ENCODE peak calls at places on chromosome 14, in nine cellular contexts. K is kidney epithelial cell, J is OCI-LY7, L is spleen, C is neural progenitor cell, W is endothelial cell of umbilical vein, P is ovary, R is esophagus squamous epithelium, E is adrenal gland. I is an unnamed sample.

GRCh38 chr14:94675036-94675435 is 62.8 kb downstream of the SERPINA3 start:
- DNase-seq in L (no peak), R (no peak), P (no peak), K (no peak), J (no peak), E (no peak), W (no peak), C (no peak), I (no peak)

GRCh38 chr14:26687438-26687837 is 89.6 kb upstream of the NOVA1 start:
- DNase-seq in W (no peak), E (no peak), C (no peak), P (no peak), J (no peak), K (no peak), L (no peak), R (no peak), I (no peak)

GRCh38 chr14:65156568-65157366 is 54.5 kb upstream of the MAX start:
- DNase-seq in E (peak; percentile 62), R (no peak), P (peak; percentile 45), L (peak; percentile 84), W (no peak), J (peak; percentile 68), C (no peak), K (no peak), I (no peak)

GRCh38 chr14:57182760-57183503 is 85.8 kb downstream of the EXOC5 start:
- DNase-seq in C (peak; percentile 74), J (peak; percentile 10), L (no peak), K (no peak), P (peak; percentile 36), R (no peak), W (no peak), E (no peak), I (no peak)

GRCh38 chr14:83217492-83217891 is 1683.8 kb upstream of the SEL1L start:
- DNase-seq in C (peak; percentile 13), R (no peak), P (no peak), K (peak; percentile 9), E (peak; percentile 15), W (no peak), L (no peak), J (no peak), I (no peak)

GRCh38 chr14:56195727-56196126 is 77.5 kb downstream of the PELI2 start:
- DNase-seq in P (no peak), E (no peak), C (no peak), K (peak; percentile 34), J (peak; percentile 95), W (peak; percentile 31), L (peak; percentile 85), R (no peak), I (no peak)

GRCh38 chr14:66601932-66602578 is 94.1 kb downstream of the GPHN start:
- DNase-seq in K (no peak), J (no peak), L (no peak), E (no peak), R (no peak), P (no peak), C (no peak), W (no peak), I (no peak)

GRCh38 chr14:105064001-105064400 is 1.2 kb downstream of the GPR132 start:
- DNase-seq in L (no peak), R (no peak), E (no peak), J (no peak), C (no peak), K (no peak), W (no peak), P (no peak), I (no peak)

GRCh38 chr14:64610049-64610746 is 60.4 kb downstream of the PPP1R36 start:
- DNase-seq in K (no peak), J (no peak), P (no peak), L (no peak), E (no peak), R (no peak), C (no peak), W (no peak), I (no peak)

GRCh38 chr14:93532550-93532949 is 101.8 kb downstream of the UNC79 start:
- DNase-seq in J (no peak), C (no peak), K (no peak), W (no peak), P (no peak), R (no peak), E (no peak), L (no peak), I (no peak)

GRCh38 chr14:61145258-61145902 is 135.8 kb downstream of the TMEM30B start:
- DNase-seq in E (no peak), K (no peak), C (no peak), P (no peak), L (no peak), R (no peak), W (no peak), J (no peak), I (no peak)

GRCh38 chr14:32254952-32255679 is 52.0 kb upstream of the RNU6-8 start:
- DNase-seq in K (peak; percentile 26), W (peak; percentile 59), J (peak; percentile 65), E (peak; percentile 75), L (no peak), C (peak; percentile 87), R (no peak), P (peak; percentile 80), I (no peak)

GRCh38 chr14:92690171-92691011 is 58.0 kb downstream of the LGMN start:
- DNase-seq in E (no peak), L (peak; percentile 73), P (no peak), K (no peak), W (peak; percentile 59), J (peak; percentile 28), C (no peak), R (no peak), I (no peak)

GRCh38 chr14:105332352-105332874 is 17.9 kb downstream of the PACS2 start:
- DNase-seq in R (no peak), J (no peak), W (no peak), K (no peak), E (no peak), C (no peak), P (no peak), L (peak; percentile 67), I (no peak)

GRCh38 chr14:104872469-104873341 is 7.6 kb downstream of the CEP170B start:
- DNase-seq in K (no peak), J (no peak), E (peak; percentile 85), L (peak; percentile 73), C (peak; percentile 69), R (no peak), W (no peak), P (no peak), I (no peak)

GRCh38 chr14:55077691-55078151 is 26.3 kb downstream of the MAPK1IP1L start:
- DNase-seq in W (no peak), C (peak; percentile 48), J (no peak), K (no peak), R (no peak), L (no peak), E (no peak), P (no peak), I (no peak)

DNA sequence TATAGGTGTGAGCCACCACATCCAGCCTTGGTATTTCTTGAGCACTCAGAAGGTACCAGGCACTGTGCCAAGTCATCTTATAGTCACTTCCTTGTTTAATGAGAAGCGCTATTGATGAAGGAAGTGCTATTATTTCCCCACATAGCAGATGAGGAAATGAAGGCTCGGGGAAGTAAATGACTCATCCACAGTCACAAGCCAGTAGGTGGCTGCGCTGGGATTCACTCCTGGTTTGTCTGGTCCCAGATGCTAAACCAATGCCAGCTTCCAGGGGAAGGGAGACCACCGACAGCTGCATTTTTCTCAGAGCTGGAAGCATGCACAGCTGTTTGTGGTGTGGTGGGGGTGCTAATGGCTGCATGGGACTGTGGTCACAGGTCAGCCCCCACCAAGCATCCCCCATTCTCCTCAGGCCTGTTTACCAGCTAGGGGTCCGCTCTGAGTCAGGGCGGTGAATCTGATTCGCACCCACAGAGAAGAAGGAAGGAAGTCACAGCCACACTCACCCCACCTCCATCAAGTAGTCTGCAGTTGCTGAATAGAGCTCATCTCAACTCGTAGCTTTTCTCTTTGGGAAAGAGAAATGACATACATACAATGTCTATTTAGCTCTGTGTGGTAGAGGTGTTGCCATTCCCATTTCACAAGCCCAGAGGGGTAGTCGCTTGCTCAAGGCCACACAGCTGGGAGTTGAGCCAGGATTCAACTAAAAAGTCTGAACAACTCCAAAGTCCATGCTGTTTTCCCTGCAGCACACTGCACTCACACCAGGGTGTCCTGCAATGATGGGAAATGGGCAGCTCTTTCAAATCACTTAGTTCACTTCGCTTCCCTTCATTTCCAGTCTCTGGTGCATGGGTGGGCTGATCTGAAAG is 6.3 kb upstream of the LTBP2 start:
- DNase-seq in K (peak; percentile 61), P (no peak), C (no peak), J (peak; percentile 53), E (peak; percentile 60), L (peak; percentile 87), R (peak; percentile 49), W (peak; percentile 83), I (peak; percentile 71)
- H3K4me3 ChIP-seq in K (no peak overlapping the region), P (no peak overlapping the region), C (no peak overlapping the region), J (no peak overlapping the region), E (no peak overlapping the region), L (no peak overlapping the region), R (no peak overlapping the region), W (no peak overlapping the region), I (peak overlapping the region; percentile 31)

GRCh38 chr14:103488071-103488470 is 34.6 kb downstream of the CKB start:
- DNase-seq in C (no peak), J (no peak), K (no peak), P (no peak), R (no peak), W (no peak), L (no peak), E (no peak), I (no peak)
- H3K36me3 ChIP-seq in C (peaks cover 7% of the 10 kb centered on the region), J (peaks cover 62% of the 10 kb centered on the region), K (peaks cover 3% of the 10 kb centered on the region), P (no peaks in the 10 kb centered on the region), R (peaks cover 8% of the 10 kb centered on the region), W (peaks cover 18% of the 10 kb centered on the region), L (peaks cover 96% of the 10 kb centered on the region), E (no peaks in the 10 kb centered on the region), I (peaks cover 39% of the 10 kb centered on the region)

DNA sequence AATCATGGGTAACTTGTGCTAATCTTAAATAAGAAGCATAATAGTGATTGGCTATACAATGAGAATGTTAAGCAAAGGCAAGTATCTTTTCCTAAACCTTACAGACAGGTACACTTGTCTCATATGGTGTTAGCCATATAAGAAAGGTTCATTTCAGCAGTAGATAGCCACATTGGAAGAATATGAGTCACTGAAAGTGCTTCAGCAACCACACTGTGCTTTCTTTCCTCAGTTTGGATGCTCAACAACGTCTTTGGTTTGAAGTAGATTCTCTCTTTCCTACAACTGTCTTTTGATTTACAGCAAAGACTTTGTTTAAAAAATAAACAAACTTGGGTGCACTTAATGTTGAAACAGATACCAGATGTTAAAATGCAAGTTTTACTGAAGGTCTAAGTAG is 8.9 kb downstream of the DDHD1 start:
- DNase-seq in W (no peak), K (no peak), J (no peak), L (no peak), C (no peak), R (no peak), P (no peak), E (no peak), I (no peak)
- H3K4me3 ChIP-seq in W (no peak overlapping the region), K (no peak overlapping the region), J (no peak overlapping the region), L (no peak overlapping the region), C (no peak overlapping the region), R (no peak overlapping the region), P (no peak overlapping the region), E (no peak overlapping the region), I (no peak overlapping the region)

DNA sequence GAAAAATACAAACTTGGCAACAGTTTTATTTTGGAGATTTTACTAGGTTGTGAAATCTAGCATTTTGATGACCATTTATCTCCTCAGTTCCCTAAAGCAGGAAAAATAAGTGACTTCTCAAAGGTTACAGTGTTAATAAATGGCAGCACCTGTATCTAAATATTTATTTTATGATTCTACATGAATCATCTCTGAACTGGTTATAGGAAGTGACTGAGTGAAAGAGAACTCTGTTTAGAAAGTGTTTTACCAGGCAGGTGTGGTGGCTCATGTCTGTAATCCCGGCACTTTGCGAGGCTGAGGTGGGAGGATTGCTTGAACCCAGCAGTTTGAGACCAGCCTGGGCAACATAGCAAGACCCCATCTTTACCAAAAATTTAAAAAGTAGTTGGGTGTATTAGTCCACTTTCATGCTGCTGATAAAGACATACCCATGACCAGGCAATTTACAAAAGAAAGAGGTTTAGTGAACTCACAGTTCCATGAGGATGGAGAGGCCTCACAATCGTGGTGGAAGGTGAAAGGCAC is 26.3 kb downstream of the MIPOL1 start:
- DNase-seq in C (no peak), P (no peak), E (no peak), K (no peak), J (no peak), W (no peak), L (no peak), R (no peak), I (no peak)
- H3K36me3 ChIP-seq in C (peaks cover 4% of the 10 kb centered on the region), P (no peaks in the 10 kb centered on the region), E (no peaks in the 10 kb centered on the region), K (no peaks in the 10 kb centered on the region), J (no peaks in the 10 kb centered on the region), W (peaks cover 3% of the 10 kb centered on the region), L (no peaks in the 10 kb centered on the region), R (no peaks in the 10 kb centered on the region), I (no peaks in the 10 kb centered on the region)